ENCODE peak calls at places on chromosomes 13 and 19, in eight cellular contexts. One of them, this sample, is unnamed.

GRCh38 chr19:57779220-57779845 is 9.9 kb downstream of the ZNF586 start:
- DNase-seq in stimulated activated CD4-positive, alpha-beta T cell treated with anti-CD3 and anti-CD28 coated beads, Interleukin-4, amount 100 ng/mL, for 4 hours: no peak
- DNase-seq in iPS-NIHi11: no peak
- DNase-seq in RWPE1: no peak
- DNase-seq in activated T-helper 1 cell treated with anti-CD3 and anti-CD28 coated beads, Interleukin-2, amount 50 U/mL, for 16 hours: no peak
- DNase-seq in NCI-H1092 treated with DMSO at 0.1 percent for 48 hours: no peak
- DNase-seq in brain microvascular endothelial cell: no peak
- DNase-seq in activated CD4-positive, alpha-beta T cell treated with anti-CD3 and anti-CD28 coated beads, Interleukin-2, amount 10 ng/mL, durations not matched to agents 7 days and 5 days: no peak
- DNase-seq in this sample: no peak

GRCh38 chr13:48994731-48995130 is 19.0 kb downstream of the FNDC3A start:
- DNase-seq in stimulated activated CD4-positive, alpha-beta T cell treated with anti-CD3 and anti-CD28 coated beads, Interleukin-4, amount 100 ng/mL, for 4 hours: no peak
- DNase-seq in iPS-NIHi11: no peak
- DNase-seq in RWPE1: no peak
- DNase-seq in activated T-helper 1 cell treated with anti-CD3 and anti-CD28 coated beads, Interleukin-2, amount 50 U/mL, for 16 hours: no peak
- DNase-seq in NCI-H1092 treated with DMSO at 0.1 percent for 48 hours: no peak
- DNase-seq in brain microvascular endothelial cell: no peak
- DNase-seq in activated CD4-positive, alpha-beta T cell treated with anti-CD3 and anti-CD28 coated beads, Interleukin-2, amount 10 ng/mL, durations not matched to agents 7 days and 5 days: no peak
- DNase-seq in this sample: no peak

GRCh38 chr13:36369268-36370107 is 23.3 kb upstream of the SPART start:
- DNase-seq in stimulated activated CD4-positive, alpha-beta T cell treated with anti-CD3 and anti-CD28 coated beads, Interleukin-4, amount 100 ng/mL, for 4 hours: no peak
- DNase-seq in iPS-NIHi11: no peak
- DNase-seq in RWPE1: no peak
- DNase-seq in activated T-helper 1 cell treated with anti-CD3 and anti-CD28 coated beads, Interleukin-2, amount 50 U/mL, for 16 hours: no peak
- DNase-seq in NCI-H1092 treated with DMSO at 0.1 percent for 48 hours: no peak
- DNase-seq in brain microvascular endothelial cell: no peak
- DNase-seq in activated CD4-positive, alpha-beta T cell treated with anti-CD3 and anti-CD28 coated beads, Interleukin-2, amount 10 ng/mL, durations not matched to agents 7 days and 5 days: no peak
- DNase-seq in this sample: no peak

GRCh38 chr13:47628666-47629065 is 372.4 kb downstream of the SUCLA2 start:
- DNase-seq in stimulated activated CD4-positive, alpha-beta T cell treated with anti-CD3 and anti-CD28 coated beads, Interleukin-4, amount 100 ng/mL, for 4 hours: no peak
- DNase-seq in iPS-NIHi11: no peak
- DNase-seq in RWPE1: no peak
- DNase-seq in activated T-helper 1 cell treated with anti-CD3 and anti-CD28 coated beads, Interleukin-2, amount 50 U/mL, for 16 hours: no peak
- DNase-seq in NCI-H1092 treated with DMSO at 0.1 percent for 48 hours: no peak
- DNase-seq in brain microvascular endothelial cell: peak
- DNase-seq in activated CD4-positive, alpha-beta T cell treated with anti-CD3 and anti-CD28 coated beads, Interleukin-2, amount 10 ng/mL, durations not matched to agents 7 days and 5 days: no peak
- DNase-seq in this sample: no peak

GRCh38 chr13:86585826-86586225 is 786.6 kb upstream of the SLITRK6 start:
- DNase-seq in stimulated activated CD4-positive, alpha-beta T cell treated with anti-CD3 and anti-CD28 coated beads, Interleukin-4, amount 100 ng/mL, for 4 hours: no peak
- DNase-seq in iPS-NIHi11: no peak
- DNase-seq in RWPE1: no peak
- DNase-seq in activated T-helper 1 cell treated with anti-CD3 and anti-CD28 coated beads, Interleukin-2, amount 50 U/mL, for 16 hours: no peak
- DNase-seq in NCI-H1092 treated with DMSO at 0.1 percent for 48 hours: no peak
- DNase-seq in brain microvascular endothelial cell: no peak
- DNase-seq in activated CD4-positive, alpha-beta T cell treated with anti-CD3 and anti-CD28 coated beads, Interleukin-2, amount 10 ng/mL, durations not matched to agents 7 days and 5 days: no peak
- DNase-seq in this sample: no peak

GRCh38 chr19:1430201-1430621 is 8.0 kb upstream of the RPS15 start:
- DNase-seq in stimulated activated CD4-positive, alpha-beta T cell treated with anti-CD3 and anti-CD28 coated beads, Interleukin-4, amount 100 ng/mL, for 4 hours: no peak
- DNase-seq in iPS-NIHi11: no peak
- DNase-seq in RWPE1: no peak
- DNase-seq in activated T-helper 1 cell treated with anti-CD3 and anti-CD28 coated beads, Interleukin-2, amount 50 U/mL, for 16 hours: no peak
- DNase-seq in NCI-H1092 treated with DMSO at 0.1 percent for 48 hours: no peak
- DNase-seq in brain microvascular endothelial cell: no peak
- DNase-seq in activated CD4-positive, alpha-beta T cell treated with anti-CD3 and anti-CD28 coated beads, Interleukin-2, amount 10 ng/mL, durations not matched to agents 7 days and 5 days: no peak
- DNase-seq in this sample: no peak

GRCh38 chr19:29551774-29552173 is 26.0 kb downstream of the VSTM2B start:
- DNase-seq in stimulated activated CD4-positive, alpha-beta T cell treated with anti-CD3 and anti-CD28 coated beads, Interleukin-4, amount 100 ng/mL, for 4 hours: no peak
- DNase-seq in iPS-NIHi11: no peak
- DNase-seq in RWPE1: no peak
- DNase-seq in activated T-helper 1 cell treated with anti-CD3 and anti-CD28 coated beads, Interleukin-2, amount 50 U/mL, for 16 hours: no peak
- DNase-seq in NCI-H1092 treated with DMSO at 0.1 percent for 48 hours: no peak
- DNase-seq in brain microvascular endothelial cell: no peak
- DNase-seq in activated CD4-positive, alpha-beta T cell treated with anti-CD3 and anti-CD28 coated beads, Interleukin-2, amount 10 ng/mL, durations not matched to agents 7 days and 5 days: no peak
- DNase-seq in this sample: no peak

GRCh38 chr13:46339035-46339666 is 47.9 kb downstream of the RUBCNL start:
- DNase-seq in stimulated activated CD4-positive, alpha-beta T cell treated with anti-CD3 and anti-CD28 coated beads, Interleukin-4, amount 100 ng/mL, for 4 hours: no peak
- DNase-seq in iPS-NIHi11: no peak
- DNase-seq in RWPE1: no peak
- DNase-seq in activated T-helper 1 cell treated with anti-CD3 and anti-CD28 coated beads, Interleukin-2, amount 50 U/mL, for 16 hours: no peak
- DNase-seq in NCI-H1092 treated with DMSO at 0.1 percent for 48 hours: no peak
- DNase-seq in brain microvascular endothelial cell: peak
- DNase-seq in activated CD4-positive, alpha-beta T cell treated with anti-CD3 and anti-CD28 coated beads, Interleukin-2, amount 10 ng/mL, durations not matched to agents 7 days and 5 days: no peak
- DNase-seq in this sample: no peak

GRCh38 chr13:26327905-26328304 is 74.0 kb downstream of the CDK8 start:
- DNase-seq in stimulated activated CD4-positive, alpha-beta T cell treated with anti-CD3 and anti-CD28 coated beads, Interleukin-4, amount 100 ng/mL, for 4 hours: no peak
- DNase-seq in iPS-NIHi11: no peak
- DNase-seq in RWPE1: no peak
- DNase-seq in activated T-helper 1 cell treated with anti-CD3 and anti-CD28 coated beads, Interleukin-2, amount 50 U/mL, for 16 hours: no peak
- DNase-seq in NCI-H1092 treated with DMSO at 0.1 percent for 48 hours: no peak
- DNase-seq in brain microvascular endothelial cell: no peak
- DNase-seq in activated CD4-positive, alpha-beta T cell treated with anti-CD3 and anti-CD28 coated beads, Interleukin-2, amount 10 ng/mL, durations not matched to agents 7 days and 5 days: no peak
- DNase-seq in this sample: no peak

GRCh38 chr19:29889702-29890101 is 52.3 kb upstream of the URI1 start:
- DNase-seq in stimulated activated CD4-positive, alpha-beta T cell treated with anti-CD3 and anti-CD28 coated beads, Interleukin-4, amount 100 ng/mL, for 4 hours: no peak
- DNase-seq in iPS-NIHi11: no peak
- DNase-seq in RWPE1: no peak
- DNase-seq in activated T-helper 1 cell treated with anti-CD3 and anti-CD28 coated beads, Interleukin-2, amount 50 U/mL, for 16 hours: no peak
- DNase-seq in NCI-H1092 treated with DMSO at 0.1 percent for 48 hours: no peak
- DNase-seq in brain microvascular endothelial cell: no peak
- DNase-seq in activated CD4-positive, alpha-beta T cell treated with anti-CD3 and anti-CD28 coated beads, Interleukin-2, amount 10 ng/mL, durations not matched to agents 7 days and 5 days: no peak
- DNase-seq in this sample: no peak

GRCh38 chr19:13053761-13054604 is 48.7 kb downstream of the LYL1 start:
- DNase-seq in stimulated activated CD4-positive, alpha-beta T cell treated with anti-CD3 and anti-CD28 coated beads, Interleukin-4, amount 100 ng/mL, for 4 hours: no peak
- DNase-seq in iPS-NIHi11: no peak
- DNase-seq in RWPE1: peak
- DNase-seq in activated T-helper 1 cell treated with anti-CD3 and anti-CD28 coated beads, Interleukin-2, amount 50 U/mL, for 16 hours: no peak
- DNase-seq in NCI-H1092 treated with DMSO at 0.1 percent for 48 hours: no peak
- DNase-seq in brain microvascular endothelial cell: peak
- DNase-seq in activated CD4-positive, alpha-beta T cell treated with anti-CD3 and anti-CD28 coated beads, Interleukin-2, amount 10 ng/mL, durations not matched to agents 7 days and 5 days: no peak
- DNase-seq in this sample: no peak

GRCh38 chr13:111893607-111894443 is 173.1 kb upstream of the SOX1 start:
- DNase-seq in stimulated activated CD4-positive, alpha-beta T cell treated with anti-CD3 and anti-CD28 coated beads, Interleukin-4, amount 100 ng/mL, for 4 hours: no peak
- DNase-seq in iPS-NIHi11: no peak
- DNase-seq in RWPE1: no peak
- DNase-seq in activated T-helper 1 cell treated with anti-CD3 and anti-CD28 coated beads, Interleukin-2, amount 50 U/mL, for 16 hours: no peak
- DNase-seq in NCI-H1092 treated with DMSO at 0.1 percent for 48 hours: no peak
- DNase-seq in brain microvascular endothelial cell: no peak
- DNase-seq in activated CD4-positive, alpha-beta T cell treated with anti-CD3 and anti-CD28 coated beads, Interleukin-2, amount 10 ng/mL, durations not matched to agents 7 days and 5 days: no peak
- DNase-seq in this sample: no peak

GRCh38 chr13:36133950-36134349 is 2.8 kb upstream of the DCLK1 start:
- DNase-seq in stimulated activated CD4-positive, alpha-beta T cell treated with anti-CD3 and anti-CD28 coated beads, Interleukin-4, amount 100 ng/mL, for 4 hours: no peak
- DNase-seq in iPS-NIHi11: no peak
- DNase-seq in RWPE1: no peak
- DNase-seq in activated T-helper 1 cell treated with anti-CD3 and anti-CD28 coated beads, Interleukin-2, amount 50 U/mL, for 16 hours: no peak
- DNase-seq in NCI-H1092 treated with DMSO at 0.1 percent for 48 hours: no peak
- DNase-seq in brain microvascular endothelial cell: no peak
- DNase-seq in activated CD4-positive, alpha-beta T cell treated with anti-CD3 and anti-CD28 coated beads, Interleukin-2, amount 10 ng/mL, durations not matched to agents 7 days and 5 days: no peak
- DNase-seq in this sample: no peak

GRCh38 chr19:6806488-6806887 is 34.0 kb downstream of the VAV1 start:
- DNase-seq in stimulated activated CD4-positive, alpha-beta T cell treated with anti-CD3 and anti-CD28 coated beads, Interleukin-4, amount 100 ng/mL, for 4 hours: no peak
- DNase-seq in iPS-NIHi11: no peak
- DNase-seq in RWPE1: no peak
- DNase-seq in activated T-helper 1 cell treated with anti-CD3 and anti-CD28 coated beads, Interleukin-2, amount 50 U/mL, for 16 hours: no peak
- DNase-seq in NCI-H1092 treated with DMSO at 0.1 percent for 48 hours: no peak
- DNase-seq in brain microvascular endothelial cell: no peak
- DNase-seq in activated CD4-positive, alpha-beta T cell treated with anti-CD3 and anti-CD28 coated beads, Interleukin-2, amount 10 ng/mL, durations not matched to agents 7 days and 5 days: no peak
- DNase-seq in this sample: no peak

GRCh38 chr19:51274371-51274770 is 23.5 kb downstream of the SIGLECL1 start:
- DNase-seq in stimulated activated CD4-positive, alpha-beta T cell treated with anti-CD3 and anti-CD28 coated beads, Interleukin-4, amount 100 ng/mL, for 4 hours: no peak
- DNase-seq in iPS-NIHi11: no peak
- DNase-seq in RWPE1: no peak
- DNase-seq in activated T-helper 1 cell treated with anti-CD3 and anti-CD28 coated beads, Interleukin-2, amount 50 U/mL, for 16 hours: no peak
- DNase-seq in NCI-H1092 treated with DMSO at 0.1 percent for 48 hours: no peak
- DNase-seq in brain microvascular endothelial cell: no peak
- DNase-seq in activated CD4-positive, alpha-beta T cell treated with anti-CD3 and anti-CD28 coated beads, Interleukin-2, amount 10 ng/mL, durations not matched to agents 7 days and 5 days: no peak
- DNase-seq in this sample: no peak

GRCh38 chr13:22915442-22916082 is 265.2 kb upstream of the SGCG start:
- DNase-seq in stimulated activated CD4-positive, alpha-beta T cell treated with anti-CD3 and anti-CD28 coated beads, Interleukin-4, amount 100 ng/mL, for 4 hours: no peak
- DNase-seq in iPS-NIHi11: peak
- DNase-seq in RWPE1: peak
- DNase-seq in activated T-helper 1 cell treated with anti-CD3 and anti-CD28 coated beads, Interleukin-2, amount 50 U/mL, for 16 hours: no peak
- DNase-seq in NCI-H1092 treated with DMSO at 0.1 percent for 48 hours: peak
- DNase-seq in brain microvascular endothelial cell: peak
- DNase-seq in activated CD4-positive, alpha-beta T cell treated with anti-CD3 and anti-CD28 coated beads, Interleukin-2, amount 10 ng/mL, durations not matched to agents 7 days and 5 days: no peak
- DNase-seq in this sample: no peak

GRCh38 chr13:48487968-48488367 is 44.9 kb downstream of the RCBTB2 start:
- DNase-seq in stimulated activated CD4-positive, alpha-beta T cell treated with anti-CD3 and anti-CD28 coated beads, Interleukin-4, amount 100 ng/mL, for 4 hours: no peak
- DNase-seq in iPS-NIHi11: no peak
- DNase-seq in RWPE1: no peak
- DNase-seq in activated T-helper 1 cell treated with anti-CD3 and anti-CD28 coated beads, Interleukin-2, amount 50 U/mL, for 16 hours: no peak
- DNase-seq in NCI-H1092 treated with DMSO at 0.1 percent for 48 hours: no peak
- DNase-seq in brain microvascular endothelial cell: no peak
- DNase-seq in activated CD4-positive, alpha-beta T cell treated with anti-CD3 and anti-CD28 coated beads, Interleukin-2, amount 10 ng/mL, durations not matched to agents 7 days and 5 days: no peak
- DNase-seq in this sample: no peak

GRCh38 chr13:38656699-38657098 is 30.2 kb upstream of the FREM2 start:
- DNase-seq in stimulated activated CD4-positive, alpha-beta T cell treated with anti-CD3 and anti-CD28 coated beads, Interleukin-4, amount 100 ng/mL, for 4 hours: no peak
- DNase-seq in iPS-NIHi11: no peak
- DNase-seq in RWPE1: no peak
- DNase-seq in activated T-helper 1 cell treated with anti-CD3 and anti-CD28 coated beads, Interleukin-2, amount 50 U/mL, for 16 hours: no peak
- DNase-seq in NCI-H1092 treated with DMSO at 0.1 percent for 48 hours: no peak
- DNase-seq in brain microvascular endothelial cell: no peak
- DNase-seq in activated CD4-positive, alpha-beta T cell treated with anti-CD3 and anti-CD28 coated beads, Interleukin-2, amount 10 ng/mL, durations not matched to agents 7 days and 5 days: no peak
- DNase-seq in this sample: no peak

GRCh38 chr19:47863514-47863936 is 4.5 kb downstream of the TPRX2 start:
- DNase-seq in stimulated activated CD4-positive, alpha-beta T cell treated with anti-CD3 and anti-CD28 coated beads, Interleukin-4, amount 100 ng/mL, for 4 hours: peak
- DNase-seq in iPS-NIHi11: peak
- DNase-seq in RWPE1: peak
- DNase-seq in activated T-helper 1 cell treated with anti-CD3 and anti-CD28 coated beads, Interleukin-2, amount 50 U/mL, for 16 hours: peak
- DNase-seq in NCI-H1092 treated with DMSO at 0.1 percent for 48 hours: peak
- DNase-seq in brain microvascular endothelial cell: peak
- DNase-seq in activated CD4-positive, alpha-beta T cell treated with anti-CD3 and anti-CD28 coated beads, Interleukin-2, amount 10 ng/mL, durations not matched to agents 7 days and 5 days: peak
- DNase-seq in this sample: peak

GRCh38 chr19:45848922-45849321 is 14.0 kb downstream of the SYMPK start:
- DNase-seq in stimulated activated CD4-positive, alpha-beta T cell treated with anti-CD3 and anti-CD28 coated beads, Interleukin-4, amount 100 ng/mL, for 4 hours: no peak
- DNase-seq in iPS-NIHi11: peak
- DNase-seq in RWPE1: no peak
- DNase-seq in activated T-helper 1 cell treated with anti-CD3 and anti-CD28 coated beads, Interleukin-2, amount 50 U/mL, for 16 hours: no peak
- DNase-seq in NCI-H1092 treated with DMSO at 0.1 percent for 48 hours: no peak
- DNase-seq in brain microvascular endothelial cell: no peak
- DNase-seq in activated CD4-positive, alpha-beta T cell treated with anti-CD3 and anti-CD28 coated beads, Interleukin-2, amount 10 ng/mL, durations not matched to agents 7 days and 5 days: no peak
- DNase-seq in this sample: no peak

GRCh38 chr19:29265436-29265835 is 52.5 kb upstream of the UQCRFS1 start:
- DNase-seq in stimulated activated CD4-positive, alpha-beta T cell treated with anti-CD3 and anti-CD28 coated beads, Interleukin-4, amount 100 ng/mL, for 4 hours: no peak
- DNase-seq in iPS-NIHi11: no peak
- DNase-seq in RWPE1: no peak
- DNase-seq in activated T-helper 1 cell treated with anti-CD3 and anti-CD28 coated beads, Interleukin-2, amount 50 U/mL, for 16 hours: no peak
- DNase-seq in NCI-H1092 treated with DMSO at 0.1 percent for 48 hours: no peak
- DNase-seq in brain microvascular endothelial cell: no peak
- DNase-seq in activated CD4-positive, alpha-beta T cell treated with anti-CD3 and anti-CD28 coated beads, Interleukin-2, amount 10 ng/mL, durations not matched to agents 7 days and 5 days: no peak
- DNase-seq in this sample: no peak

GRCh38 chr13:81591528-81592220 is 1250.7 kb upstream of the SPRY2 start:
- DNase-seq in stimulated activated CD4-positive, alpha-beta T cell treated with anti-CD3 and anti-CD28 coated beads, Interleukin-4, amount 100 ng/mL, for 4 hours: no peak
- DNase-seq in iPS-NIHi11: no peak
- DNase-seq in RWPE1: no peak
- DNase-seq in activated T-helper 1 cell treated with anti-CD3 and anti-CD28 coated beads, Interleukin-2, amount 50 U/mL, for 16 hours: no peak
- DNase-seq in NCI-H1092 treated with DMSO at 0.1 percent for 48 hours: no peak
- DNase-seq in brain microvascular endothelial cell: no peak
- DNase-seq in activated CD4-positive, alpha-beta T cell treated with anti-CD3 and anti-CD28 coated beads, Interleukin-2, amount 10 ng/mL, durations not matched to agents 7 days and 5 days: no peak
- DNase-seq in this sample: no peak

GRCh38 chr19:55693336-55693974 is 18.4 kb downstream of the EPN1 start:
- DNase-seq in stimulated activated CD4-positive, alpha-beta T cell treated with anti-CD3 and anti-CD28 coated beads, Interleukin-4, amount 100 ng/mL, for 4 hours: no peak
- DNase-seq in iPS-NIHi11: no peak
- DNase-seq in RWPE1: no peak
- DNase-seq in activated T-helper 1 cell treated with anti-CD3 and anti-CD28 coated beads, Interleukin-2, amount 50 U/mL, for 16 hours: no peak
- DNase-seq in NCI-H1092 treated with DMSO at 0.1 percent for 48 hours: no peak
- DNase-seq in brain microvascular endothelial cell: no peak
- DNase-seq in activated CD4-positive, alpha-beta T cell treated with anti-CD3 and anti-CD28 coated beads, Interleukin-2, amount 10 ng/mL, durations not matched to agents 7 days and 5 days: no peak
- DNase-seq in this sample: no peak

GRCh38 chr19:17620696-17621095 is 65.2 kb downstream of the COLGALT1 start:
- DNase-seq in stimulated activated CD4-positive, alpha-beta T cell treated with anti-CD3 and anti-CD28 coated beads, Interleukin-4, amount 100 ng/mL, for 4 hours: no peak
- DNase-seq in iPS-NIHi11: no peak
- DNase-seq in RWPE1: no peak
- DNase-seq in activated T-helper 1 cell treated with anti-CD3 and anti-CD28 coated beads, Interleukin-2, amount 50 U/mL, for 16 hours: no peak
- DNase-seq in NCI-H1092 treated with DMSO at 0.1 percent for 48 hours: no peak
- DNase-seq in brain microvascular endothelial cell: no peak
- DNase-seq in activated CD4-positive, alpha-beta T cell treated with anti-CD3 and anti-CD28 coated beads, Interleukin-2, amount 10 ng/mL, durations not matched to agents 7 days and 5 days: no peak
- DNase-seq in this sample: no peak

GRCh38 chr13:33745370-33746324 is 72.3 kb upstream of the RFC3 start:
- DNase-seq in stimulated activated CD4-positive, alpha-beta T cell treated with anti-CD3 and anti-CD28 coated beads, Interleukin-4, amount 100 ng/mL, for 4 hours: no peak
- DNase-seq in iPS-NIHi11: no peak
- DNase-seq in RWPE1: no peak
- DNase-seq in activated T-helper 1 cell treated with anti-CD3 and anti-CD28 coated beads, Interleukin-2, amount 50 U/mL, for 16 hours: no peak
- DNase-seq in NCI-H1092 treated with DMSO at 0.1 percent for 48 hours: peak
- DNase-seq in brain microvascular endothelial cell: no peak
- DNase-seq in activated CD4-positive, alpha-beta T cell treated with anti-CD3 and anti-CD28 coated beads, Interleukin-2, amount 10 ng/mL, durations not matched to agents 7 days and 5 days: no peak
- DNase-seq in this sample: no peak

GRCh38 chr19:14413765-14414171 is 5.4 kb downstream of the DDX39A start:
- DNase-seq in stimulated activated CD4-positive, alpha-beta T cell treated with anti-CD3 and anti-CD28 coated beads, Interleukin-4, amount 100 ng/mL, for 4 hours: no peak
- DNase-seq in iPS-NIHi11: no peak
- DNase-seq in RWPE1: no peak
- DNase-seq in activated T-helper 1 cell treated with anti-CD3 and anti-CD28 coated beads, Interleukin-2, amount 50 U/mL, for 16 hours: no peak
- DNase-seq in NCI-H1092 treated with DMSO at 0.1 percent for 48 hours: no peak
- DNase-seq in brain microvascular endothelial cell: no peak
- DNase-seq in activated CD4-positive, alpha-beta T cell treated with anti-CD3 and anti-CD28 coated beads, Interleukin-2, amount 10 ng/mL, durations not matched to agents 7 days and 5 days: no peak
- DNase-seq in this sample: no peak

GRCh38 chr13:111920932-111921705 is 145.8 kb upstream of the SOX1 start:
- DNase-seq in stimulated activated CD4-positive, alpha-beta T cell treated with anti-CD3 and anti-CD28 coated beads, Interleukin-4, amount 100 ng/mL, for 4 hours: no peak
- DNase-seq in iPS-NIHi11: no peak
- DNase-seq in RWPE1: no peak
- DNase-seq in activated T-helper 1 cell treated with anti-CD3 and anti-CD28 coated beads, Interleukin-2, amount 50 U/mL, for 16 hours: no peak
- DNase-seq in NCI-H1092 treated with DMSO at 0.1 percent for 48 hours: no peak
- DNase-seq in brain microvascular endothelial cell: no peak
- DNase-seq in activated CD4-positive, alpha-beta T cell treated with anti-CD3 and anti-CD28 coated beads, Interleukin-2, amount 10 ng/mL, durations not matched to agents 7 days and 5 days: no peak
- DNase-seq in this sample: no peak

This sample was measured in central memory CD8-positive, alpha-beta T cell.